ENCODE peak calls at places on chromosomes 13 and 19, in nine cellular contexts. C is tibial artery; G is heart left ventricle; Z is psoas muscle; B is spleen; Q is breast epithelium; X is heart right ventricle; O is foreskin keratinocyte; E is naive thymus-derived CD4-positive, alpha-beta T cell. M is an unnamed sample.

GRCh38 chr13:34733720-34734119 is 208.3 kb upstream of the NBEA start:
- DNase-seq in B (no peak), X (no peak), G (no peak), C (no peak), Z (no peak), O (no peak), E (no peak), Q (no peak), M (no peak)

GRCh38 chr19:32692727-32693061 is 1.1 kb downstream of the NUDT19 start:
- DNase-seq in X (no peak), E (no peak), Q (no peak), O (no peak), G (no peak), B (no peak), Z (no peak), C (no peak), M (no peak)

GRCh38 chr19:14409157-14410053 is 9.7 kb downstream of the DDX39A start:
- DNase-seq in O (no peak), Z (no peak), E (no peak), B (no peak), Q (no peak), G (no peak), C (no peak), X (no peak), M (no peak)

GRCh38 chr19:1366899-1367870 is 16.5 kb upstream of the NDUFS7 start:
- DNase-seq in B (no peak), Q (no peak), X (no peak), Z (no peak), G (no peak), O (no peak), E (no peak), C (no peak), M (no peak)

GRCh38 chr19:9130965-9131364 is 4.2 kb upstream of the OR7G3 start:
- DNase-seq in E (no peak), B (no peak), C (no peak), X (no peak), O (no peak), G (no peak), Z (no peak), Q (no peak), M (no peak)

GRCh38 chr13:95530178-95530577 is 22.3 kb upstream of the CLDN10 start:
- DNase-seq in G (no peak), X (no peak), O (no peak), Z (no peak), Q (no peak), C (no peak), E (no peak), B (no peak), M (no peak)

GRCh38 chr13:106651442-106651841 is 83.5 kb upstream of the ARGLU1 start:
- DNase-seq in C (no peak), Q (no peak), O (no peak), B (no peak), G (no peak), Z (no peak), X (no peak), E (no peak), M (no peak)

GRCh38 chr13:89554801-89555200 is 1792.7 kb upstream of the MIR17HG start:
- DNase-seq in Q (no peak), Z (no peak), O (no peak), X (no peak), G (no peak), B (no peak), C (no peak), E (no peak), M (no peak)

GRCh38 chr19:1553415-1553814 is 14.7 kb downstream of the MEX3D start:
- DNase-seq in Q (no peak), G (no peak), C (no peak), O (no peak), Z (no peak), X (no peak), B (no peak), E (no peak), M (no peak)

GRCh38 chr19:8697671-8698432 is 743 bp downstream of the ACTL9 start:
- DNase-seq in Z (no peak), O (no peak), G (no peak), X (no peak), Q (no peak), E (no peak), C (no peak), B (no peak), M (no peak)

GRCh38 chr13:101092985-101093384 is 323.3 kb downstream of the NALCN start:
- DNase-seq in Z (no peak), E (no peak), G (no peak), C (no peak), O (no peak), X (no peak), B (no peak), Q (no peak), M (no peak)

GRCh38 chr13:91609353-91609752 is 210.9 kb downstream of the GPC5 start:
- DNase-seq in E (no peak), Q (no peak), C (no peak), B (no peak), Z (no peak), X (no peak), O (peak; percentile 12), G (no peak), M (no peak)

GRCh38 chr13:80753951-80754350 is 413.0 kb upstream of the SPRY2 start:
- DNase-seq in X (no peak), O (no peak), Q (no peak), B (no peak), C (no peak), E (no peak), G (no peak), Z (no peak), M (no peak)

GRCh38 chr19:3324405-3324856 is 42.0 kb upstream of the NFIC start:
- DNase-seq in C (no peak), O (no peak), G (peak; percentile 28), X (peak; percentile 75), E (peak; percentile 36), Q (no peak), B (peak; percentile 91), Z (peak; percentile 80), M (no peak)

GRCh38 chr13:38398810-38399493 is 49.3 kb downstream of the UFM1 start:
- DNase-seq in X (no peak), O (peak; percentile 53), C (no peak), E (no peak), Z (no peak), Q (no peak), G (no peak), B (no peak), M (no peak)

GRCh38 chr19:50430888-50431342 is 1.8 kb upstream of the MYBPC2 start:
- DNase-seq in C (no peak), O (no peak), E (no peak), B (no peak), Z (no peak), Q (no peak), X (no peak), G (no peak), M (no peak)

GRCh38 chr13:98315466-98315865 is 138.4 kb upstream of the RNF113B start:
- DNase-seq in X (no peak), G (no peak), E (no peak), Q (no peak), C (no peak), O (no peak), Z (no peak), B (no peak), M (no peak)

GRCh38 chr13:111271186-111271698 is 49.2 kb upstream of the TEX29 start:
- DNase-seq in X (no peak), C (no peak), E (no peak), O (no peak), Z (no peak), B (no peak), G (no peak), Q (no peak), M (peak; percentile 28)

GRCh38 chr19:18393836-18394235 is 3.6 kb downstream of the LRRC25 start:
- DNase-seq in O (no peak), E (no peak), C (no peak), Z (no peak), B (peak; percentile 92), G (peak; percentile 44), X (no peak), Q (no peak), M (no peak)

GRCh38 chr19:29664753-29665214 is 477 bp upstream of the PLEKHF1 start:
- DNase-seq in B (no peak), E (no peak), Q (no peak), C (no peak), Z (no peak), G (no peak), O (peak; percentile 58), X (no peak), M (no peak)
- H3K27ac ChIP-seq in B (peak overlapping the region; percentile 67), E (peak overlapping the region; percentile 94), Q (peak overlapping the region; percentile 91), C (peak overlapping the region; percentile 93), Z (peak overlapping the region; percentile 86), G (peak overlapping the region; percentile 87), O (peak overlapping the region; percentile 70), X (peak overlapping the region; percentile 88), M (peak overlapping the region; percentile 96)

DNA sequence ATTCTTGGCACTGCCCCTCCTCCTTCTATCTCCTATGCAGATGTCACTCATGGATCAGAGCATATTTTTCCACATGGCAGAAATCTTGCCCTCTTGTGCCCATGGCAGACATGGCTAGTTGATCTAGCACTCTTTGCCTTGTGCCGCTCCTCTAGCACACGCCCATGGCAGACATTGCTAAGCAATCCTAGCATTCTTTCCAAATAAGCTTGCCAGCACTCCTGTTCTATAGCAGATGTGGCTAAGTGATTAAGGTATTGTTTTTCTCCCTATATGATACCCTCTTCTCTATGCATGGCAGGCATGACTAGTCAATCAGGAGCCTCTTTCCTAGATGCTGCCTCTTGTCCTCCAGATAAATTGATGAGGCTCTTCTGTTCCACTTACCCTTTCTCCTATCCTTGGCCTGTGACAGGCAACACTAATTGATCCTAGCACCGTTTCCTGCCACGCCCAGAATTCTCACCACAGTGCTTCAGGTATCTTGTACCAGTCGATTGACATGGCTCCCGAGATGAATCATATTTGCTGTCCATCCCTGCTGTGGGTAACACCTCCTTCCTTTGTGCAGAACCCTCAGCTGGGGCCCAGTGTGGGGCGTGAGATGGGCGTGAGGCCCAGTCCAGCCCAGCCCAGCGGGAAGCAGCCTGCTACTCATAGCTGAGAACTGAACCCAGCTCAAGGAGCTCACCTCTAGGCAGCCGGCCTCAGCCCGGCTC is 26.9 kb downstream of the TMED1 start:
- DNase-seq in B (no peak), E (no peak), X (no peak), O (peak; percentile 79), C (no peak), Q (no peak), Z (no peak), G (no peak), M (no peak)
- H3K27ac ChIP-seq in B (peak overlapping the region; percentile 69), E (peak overlapping the region; percentile 46), X (no peak overlapping the region), O (no peak overlapping the region), C (no peak overlapping the region), Q (no peak overlapping the region), Z (no peak overlapping the region), G (no peak overlapping the region), M (no peak overlapping the region)

GRCh38 chr13:93174260-93174659 is 52.3 kb upstream of the GPC6 start:
- DNase-seq in X (no peak), Z (no peak), E (no peak), B (no peak), Q (no peak), C (no peak), G (no peak), O (no peak), M (no peak)
- H3K27ac ChIP-seq in X (no peak overlapping the region), Z (no peak overlapping the region), E (no peak overlapping the region), B (no peak overlapping the region), Q (no peak overlapping the region), C (no peak overlapping the region), G (no peak overlapping the region), O (no peak overlapping the region), M (no peak overlapping the region)

DNA sequence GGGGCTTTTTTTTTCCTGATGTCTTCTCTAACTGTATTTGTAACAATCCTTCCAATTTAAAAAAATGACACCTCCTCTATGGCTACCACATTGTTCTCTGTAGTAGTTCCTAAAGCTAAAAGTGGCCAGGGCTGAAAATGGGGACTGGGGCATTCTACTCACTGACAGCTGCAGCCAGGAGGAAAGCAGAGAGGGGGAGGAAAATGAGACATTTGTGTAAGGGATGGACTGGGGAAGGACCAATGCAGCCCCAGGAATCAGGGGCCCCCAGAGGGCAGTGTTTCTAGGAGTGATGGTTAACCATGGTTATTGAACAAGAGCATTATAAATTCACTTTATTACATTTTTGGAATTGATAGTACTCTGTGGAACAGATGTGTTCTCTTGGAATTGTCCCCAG is 34.3 kb upstream of the C1QTNF9 start:
- DNase-seq in G (no peak), E (no peak), O (no peak), Z (no peak), X (no peak), Q (no peak), B (no peak), C (no peak), M (peak; percentile 34)
- H3K27ac ChIP-seq in G (peak overlapping the region; percentile 89), E (peak overlapping the region; percentile 94), O (no peak overlapping the region), Z (no peak overlapping the region), X (peak overlapping the region; percentile 94), Q (no peak overlapping the region), B (peak overlapping the region; percentile 93), C (no peak overlapping the region), M (peak overlapping the region; percentile 18)